ENCODE peak calls at places on chromosomes 5 and 9, in six cellular contexts. J is SHP77 treated with DMSO at 0.1 percent for 48 hours; N is fibroblast of lung; M is activated CD4-positive, alpha-beta T cell treated with anti-CD3 and anti-CD28 coated beads, Interleukin-2, amount 50 U/mL, for 4 hours; G is DMS79; I is T-helper 1 cell. E is an unnamed sample.

GRCh38 chr5:43631182-43631910 is 28.4 kb downstream of the NNT start:
- DNase-seq in G (no peak), I (no peak), M (no peak), N (peak), J (peak), E (peak)

GRCh38 chr9:83235524-83235923 is 172.6 kb upstream of the RASEF start:
- DNase-seq in J (no peak), M (no peak), N (no peak), G (no peak), I (no peak), E (no peak)

GRCh38 chr9:97891736-97892135 is 30.6 kb downstream of the TRMO start:
- DNase-seq in I (no peak), G (no peak), M (no peak), J (no peak), N (no peak), E (no peak)

GRCh38 chr5:18244309-18244708 is 610.0 kb downstream of the TAF11L14 start:
- DNase-seq in J (no peak), I (no peak), N (no peak), G (no peak), M (no peak), E (no peak)

GRCh38 chr5:173618927-173619519 is 2.6 kb upstream of the BOD1 start:
- DNase-seq in N (peak), M (peak), I (no peak), J (peak), G (no peak), E (peak)

GRCh38 chr5:125486634-125487033 is 740.2 kb upstream of the ZNF608 start:
- DNase-seq in G (no peak), M (no peak), N (peak), I (no peak), J (no peak), E (no peak)

GRCh38 chr5:2917524-2917923 is 166.0 kb upstream of the IRX2 start:
- DNase-seq in N (no peak), M (no peak), J (no peak), I (no peak), G (no peak), E (no peak)

GRCh38 chr9:117784996-117785395 is 80.8 kb downstream of the TLR4 start:
- DNase-seq in M (no peak), J (no peak), G (no peak), N (no peak), I (no peak), E (no peak)

GRCh38 chr5:149288437-149288836 is 16.8 kb downstream of the AFAP1L1 start:
- DNase-seq in I (no peak), M (no peak), G (no peak), N (no peak), J (no peak), E (peak)

GRCh38 chr9:113598451-113598850 is 134.9 kb downstream of the RGS3 start:
- DNase-seq in G (no peak), J (no peak), N (no peak), M (no peak), I (no peak), E (no peak)

GRCh38 chr5:142754031-142754430 is 16.1 kb upstream of the ARHGAP26 start:
- DNase-seq in M (no peak), I (no peak), N (no peak), J (no peak), G (no peak), E (no peak)

GRCh38 chr5:5246736-5247135 is 106.6 kb downstream of the ADAMTS16 start:
- DNase-seq in M (no peak), I (no peak), N (no peak), J (no peak), G (no peak), E (no peak)

GRCh38 chr9:115292584-115293271 is 174.8 kb upstream of the TNC start:
- DNase-seq in J (no peak), I (no peak), N (no peak), G (no peak), M (no peak), E (no peak)

GRCh38 chr5:127406326-127407121 is 110.9 kb upstream of the PRRC1 start:
- DNase-seq in I (no peak), N (no peak), J (no peak), M (no peak), G (no peak), E (no peak)

GRCh38 chr9:126219717-126220116 is 106.9 kb upstream of the MVB12B start:
- DNase-seq in G (no peak), I (no peak), M (no peak), J (peak), N (no peak), E (no peak)

GRCh38 chr5:80251636-80252035 is 4.2 kb downstream of the SERINC5 start:
- DNase-seq in M (no peak), I (no peak), J (no peak), G (no peak), N (no peak), E (no peak)

GRCh38 chr9:22241611-22242010 is 205.0 kb upstream of the DMRTA1 start:
- DNase-seq in M (no peak), I (no peak), N (no peak), G (no peak), J (no peak), E (no peak)

GRCh38 chr5:73215891-73216610 is 43.1 kb downstream of the TMEM174 start:
- DNase-seq in I (no peak), G (peak), J (peak), M (peak), N (peak), E (no peak)

GRCh38 chr5:38468978-38469706 is 87.3 kb downstream of the LIFR start:
- DNase-seq in N (peak), I (no peak), G (no peak), J (no peak), M (no peak), E (no peak)

GRCh38 chr5:72166070-72166979 is 59.0 kb downstream of the MAP1B start:
- DNase-seq in G (peak), J (no peak), M (no peak), I (no peak), N (peak), E (no peak)

GRCh38 chr5:103523319-103523718 is 39.3 kb downstream of the NUDT12 start:
- DNase-seq in I (no peak), J (no peak), G (no peak), M (no peak), N (no peak), E (no peak)

GRCh38 chr5:79236970-79237734 is 1.2 kb downstream of the JMY start:
- DNase-seq in N (peak), I (no peak), G (no peak), J (no peak), M (no peak), E (no peak)

GRCh38 chr5:146340260-146341081 is 1.8 kb downstream of the POU4F3 start:
- DNase-seq in I (no peak), M (no peak), N (peak), G (no peak), J (no peak), E (no peak)

GRCh38 chr9:89483592-89484474 is 14.1 kb downstream of the SEMA4D start:
- DNase-seq in J (no peak), G (no peak), M (peak), N (no peak), I (peak), E (no peak)

GRCh38 chr5:170557314-170557713 is 53.5 kb downstream of the KCNIP1 start:
- DNase-seq in G (no peak), I (no peak), J (no peak), N (no peak), M (no peak), E (no peak)

GRCh38 chr5:14962604-14963003 is 91.0 kb upstream of the ANKH start:
- DNase-seq in J (no peak), G (no peak), N (no peak), I (no peak), M (no peak), E (no peak)

GRCh38 chr9:95877984-95878383 is 2.5 kb downstream of the ERCC6L2 start:
- DNase-seq in I (no peak), J (no peak), M (no peak), G (no peak), N (no peak), E (no peak)

GRCh38 chr5:180467028-180467427 is 27.2 kb upstream of the CNOT6 start:
- DNase-seq in I (no peak), M (no peak), N (peak), J (no peak), G (no peak), E (no peak)

GRCh38 chr5:113162770-113163169 is 186.2 kb downstream of the DCP2 start:
- DNase-seq in N (peak), I (no peak), M (no peak), G (no peak), J (no peak), E (no peak)

GRCh38 chr9:110444911-110445310 is 107.2 kb upstream of the TXNDC8 start:
- DNase-seq in N (peak), I (no peak), J (no peak), G (no peak), M (no peak), E (no peak)

GRCh38 chr5:142819816-142820215 is 49.6 kb downstream of the ARHGAP26 start:
- DNase-seq in N (peak), J (no peak), M (no peak), G (no peak), I (no peak), E (no peak)

GRCh38 chr9:109166771-109167601 is at the start of gene FRRS1L:
- DNase-seq in M (no peak), G (no peak), N (no peak), I (no peak), J (no peak), E (no peak)

GRCh38 chr9:93184439-93185221 is 691 bp downstream of the WNK2 start:
- DNase-seq in N (no peak), J (no peak), M (no peak), G (no peak), I (no peak), E (no peak)

GRCh38 chr9:131201856-131202255 is 74.5 kb downstream of the FAM78A start:
- DNase-seq in J (no peak), G (no peak), N (no peak), I (no peak), M (no peak), E (no peak)

GRCh38 chr5:82820958-82821880 is 256.0 kb downstream of the TMEM167A start:
- DNase-seq in I (no peak), G (no peak), N (no peak), M (no peak), J (no peak), E (no peak)

E was measured in pulmonary artery endothelial cell.